ENCODE peak calls at places on chromosomes 7 and 10, in five cellular contexts. One of them, this sample, is unnamed.
A peak's percentile ranks its signal among the peaks of the same experiment; 100 is the strongest.

GRCh38 chr10:79449181-79450146 is 4.0 kb upstream of the ZCCHC24 start:
- DNase-seq in neuronal stem cell: no peak
- DNase-seq in mesenchymal stem cell: no peak
- DNase-seq in mesendoderm: peak; percentile 42
- DNase-seq in IMR-90: no peak
- DNase-seq in this sample: no peak

GRCh38 chr10:89861584-89862287 is 160.3 kb downstream of the KIF20B start:
- DNase-seq in IMR-90: peak; percentile 42
- DNase-seq in mesendoderm: peak; percentile 18
- DNase-seq in mesenchymal stem cell: peak; percentile 83
- DNase-seq in neuronal stem cell: no peak
- DNase-seq in this sample: peak; percentile 30

GRCh38 chr10:114879541-114880158 is 58.1 kb downstream of the FHIP2A start:
- DNase-seq in IMR-90: peak; percentile 16
- DNase-seq in neuronal stem cell: peak; percentile 31
- DNase-seq in mesenchymal stem cell: peak; percentile 27
- DNase-seq in mesendoderm: peak; percentile 80
- DNase-seq in this sample: peak; percentile 10

GRCh38 chr10:114010316-114010715 is 33.4 kb upstream of the ADRB1 start:
- DNase-seq in mesenchymal stem cell: no peak
- DNase-seq in IMR-90: no peak
- DNase-seq in mesendoderm: no peak
- DNase-seq in neuronal stem cell: no peak
- DNase-seq in this sample: peak; percentile 89

GRCh38 chr7:1892011-1892965 is 222.2 kb downstream of the ELFN1 start:
- DNase-seq in mesendoderm: no peak
- DNase-seq in mesenchymal stem cell: no peak
- DNase-seq in neuronal stem cell: no peak
- DNase-seq in IMR-90: no peak
- DNase-seq in this sample: peak; percentile 87

GRCh38 chr7:7099584-7100014 is 82.7 kb upstream of the C1GALT1 start:
- DNase-seq in mesenchymal stem cell: peak; percentile 95
- DNase-seq in neuronal stem cell: peak; percentile 88
- DNase-seq in mesendoderm: peak; percentile 100
- DNase-seq in IMR-90: peak; percentile 83
- DNase-seq in this sample: peak; percentile 97

GRCh38 chr7:23332881-23333612 is 33.9 kb downstream of the MALSU1 start:
- DNase-seq in mesendoderm: no peak
- DNase-seq in IMR-90: peak; percentile 65
- DNase-seq in neuronal stem cell: no peak
- DNase-seq in mesenchymal stem cell: peak; percentile 72
- DNase-seq in this sample: no peak

GRCh38 chr7:26201261-26202018 is at the start of gene CBX3:
- DNase-seq in neuronal stem cell: peak; percentile 94
- DNase-seq in mesenchymal stem cell: peak; percentile 92
- DNase-seq in mesendoderm: peak; percentile 98
- DNase-seq in IMR-90: peak; percentile 70
- DNase-seq in this sample: peak; percentile 85

GRCh38 chr7:114620208-114620607 is 205.6 kb downstream of the FOXP2 start:
- DNase-seq in mesenchymal stem cell: no peak
- DNase-seq in IMR-90: no peak
- DNase-seq in neuronal stem cell: no peak
- DNase-seq in mesendoderm: peak; percentile 32
- DNase-seq in this sample: no peak

GRCh38 chr7:19113855-19114590 is 3.4 kb downstream of the TWIST1 start:
- DNase-seq in IMR-90: peak; percentile 66
- DNase-seq in mesenchymal stem cell: peak; percentile 32
- DNase-seq in neuronal stem cell: no peak
- DNase-seq in mesendoderm: no peak
- DNase-seq in this sample: no peak

DNA sequence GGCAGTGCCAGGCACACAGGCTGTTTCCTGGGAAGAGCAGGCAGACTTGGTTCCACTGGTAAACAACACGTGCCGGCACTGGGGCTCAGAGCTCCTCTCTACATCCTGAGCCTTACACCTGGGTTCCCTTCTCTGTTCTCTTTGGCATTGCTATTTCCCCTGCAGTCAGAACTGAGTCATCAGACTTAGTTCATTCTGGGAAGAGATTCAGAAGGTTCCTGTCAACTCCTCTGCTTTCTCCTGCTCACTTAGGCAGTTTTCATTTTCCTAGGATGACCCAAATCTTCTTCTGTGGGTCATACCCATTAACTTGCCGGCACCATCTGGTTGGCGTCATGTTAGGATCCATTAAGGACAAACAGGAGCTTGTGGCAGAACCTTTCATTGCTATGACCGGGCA is 33.4 kb upstream of the LRRC18 start:
- DNase-seq in mesenchymal stem cell: no peak
- DNase-seq in IMR-90: peak; percentile 3
- DNase-seq in mesendoderm: no peak
- DNase-seq in neuronal stem cell: no peak
- DNase-seq in this sample: no peak
- H3K4me3 ChIP-seq in mesenchymal stem cell: no peak overlapping the region
- H3K4me3 ChIP-seq in IMR-90: no peak overlapping the region
- H3K4me3 ChIP-seq in mesendoderm: no peak overlapping the region
- H3K4me3 ChIP-seq in neuronal stem cell: no peak overlapping the region
- H3K4me3 ChIP-seq in this sample: no peak overlapping the region

GRCh38 chr7:133039614-133040013 is 42.3 kb downstream of the CHCHD3 start:
- DNase-seq in neuronal stem cell: no peak
- DNase-seq in mesenchymal stem cell: no peak
- DNase-seq in mesendoderm: no peak
- DNase-seq in IMR-90: no peak
- DNase-seq in this sample: no peak
- H2AK5ac ChIP-seq in neuronal stem cell: no peak overlapping the region
- H2AK5ac ChIP-seq in mesenchymal stem cell: no peak overlapping the region
- H2AK5ac ChIP-seq in mesendoderm: no peak overlapping the region
- H2AK5ac ChIP-seq in IMR-90: no peak overlapping the region
- H2AK5ac ChIP-seq in this sample: no peak overlapping the region

DNA sequence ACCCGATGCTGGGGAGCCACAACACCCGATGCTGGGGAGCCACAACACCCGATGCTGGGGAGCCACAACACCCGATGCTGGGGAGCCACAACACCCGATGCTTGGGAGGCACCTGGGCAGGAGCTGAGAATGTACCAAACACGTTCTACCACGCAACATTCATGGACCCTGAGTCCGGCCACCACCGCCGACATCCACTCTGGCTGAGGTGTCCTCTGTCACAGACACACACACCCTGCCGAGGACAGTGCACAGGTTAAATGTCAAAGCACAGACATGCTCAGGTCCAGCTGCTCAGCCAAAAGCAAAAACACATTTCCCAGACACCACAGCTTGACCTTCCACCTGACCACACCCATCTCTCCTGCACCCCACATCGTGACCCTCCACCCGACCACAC is 148.4 kb downstream of the DIP2C start:
- DNase-seq in neuronal stem cell: no peak
- DNase-seq in IMR-90: no peak
- DNase-seq in mesendoderm: no peak
- DNase-seq in mesenchymal stem cell: no peak
- DNase-seq in this sample: no peak
- H3K4me3 ChIP-seq in neuronal stem cell: no peak overlapping the region
- H3K4me3 ChIP-seq in IMR-90: no peak overlapping the region
- H3K4me3 ChIP-seq in mesendoderm: no peak overlapping the region
- H3K4me3 ChIP-seq in mesenchymal stem cell: no peak overlapping the region
- H3K4me3 ChIP-seq in this sample: no peak overlapping the region

DNA sequence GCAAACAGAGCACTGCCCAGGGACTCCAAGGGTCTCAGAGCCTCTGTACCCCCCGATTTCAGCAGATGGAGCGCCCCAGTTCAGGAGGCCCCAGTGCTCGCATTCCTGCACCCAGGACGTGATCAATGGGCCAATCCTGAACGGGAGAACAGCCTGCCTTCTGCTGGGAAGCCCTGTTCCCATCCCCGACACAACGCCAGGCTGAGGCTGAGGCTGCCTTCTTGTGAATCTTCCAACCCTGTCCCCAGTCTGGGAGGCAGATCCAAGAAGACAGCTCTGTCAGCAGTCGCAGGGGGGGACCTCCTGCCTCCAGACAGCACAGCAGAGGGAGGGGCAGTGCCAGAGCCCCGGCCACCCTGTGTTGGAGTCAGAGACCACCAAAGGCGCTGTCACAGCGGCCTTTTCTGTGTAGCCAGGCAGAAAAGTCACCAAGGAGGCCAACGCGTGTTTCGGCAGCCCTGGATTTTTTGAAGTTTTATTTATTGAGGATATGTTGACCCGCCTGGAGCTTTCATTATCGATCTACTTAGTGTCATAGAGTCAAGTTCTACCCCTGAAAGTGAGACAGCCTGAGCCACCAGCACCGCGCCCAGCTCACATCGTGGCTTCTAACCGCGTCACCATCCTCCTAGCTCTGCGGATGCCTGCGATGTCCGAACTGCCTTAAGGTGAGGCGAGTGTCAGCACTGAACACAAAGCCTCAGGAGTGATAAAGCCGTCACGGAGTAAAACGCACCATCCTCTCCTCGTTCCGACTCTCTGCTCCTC is 86.1 kb downstream of the PTPRN2 start:
- DNase-seq in IMR-90: no peak
- DNase-seq in neuronal stem cell: no peak
- DNase-seq in mesendoderm: no peak
- DNase-seq in mesenchymal stem cell: no peak
- DNase-seq in this sample: no peak
- H2AK5ac ChIP-seq in IMR-90: no peak overlapping the region
- H2AK5ac ChIP-seq in neuronal stem cell: peak overlapping the region; percentile 64
- H2AK5ac ChIP-seq in mesendoderm: no peak overlapping the region
- H2AK5ac ChIP-seq in mesenchymal stem cell: no peak overlapping the region
- H2AK5ac ChIP-seq in this sample: no peak overlapping the region

GRCh38 chr7:43438897-43439479 is 143.9 kb upstream of the STK17A start:
- DNase-seq in mesendoderm: no peak
- DNase-seq in neuronal stem cell: no peak
- DNase-seq in mesenchymal stem cell: no peak
- DNase-seq in IMR-90: no peak
- DNase-seq in this sample: no peak

GRCh38 chr7:43443380-43443779 is 139.5 kb upstream of the STK17A start:
- DNase-seq in IMR-90: peak; percentile 6
- DNase-seq in mesenchymal stem cell: peak; percentile 19
- DNase-seq in mesendoderm: no peak
- DNase-seq in neuronal stem cell: no peak
- DNase-seq in this sample: no peak

GRCh38 chr7:43441217-43441616 is 141.7 kb upstream of the STK17A start:
- DNase-seq in mesendoderm: no peak
- DNase-seq in mesenchymal stem cell: no peak
- DNase-seq in neuronal stem cell: no peak
- DNase-seq in IMR-90: no peak
- DNase-seq in this sample: no peak

GRCh38 chr7:43444711-43445578 is 138.0 kb upstream of the STK17A start:
- DNase-seq in IMR-90: no peak
- DNase-seq in mesenchymal stem cell: no peak
- DNase-seq in mesendoderm: no peak
- DNase-seq in neuronal stem cell: no peak
- DNase-seq in this sample: peak; percentile 9

DNA sequence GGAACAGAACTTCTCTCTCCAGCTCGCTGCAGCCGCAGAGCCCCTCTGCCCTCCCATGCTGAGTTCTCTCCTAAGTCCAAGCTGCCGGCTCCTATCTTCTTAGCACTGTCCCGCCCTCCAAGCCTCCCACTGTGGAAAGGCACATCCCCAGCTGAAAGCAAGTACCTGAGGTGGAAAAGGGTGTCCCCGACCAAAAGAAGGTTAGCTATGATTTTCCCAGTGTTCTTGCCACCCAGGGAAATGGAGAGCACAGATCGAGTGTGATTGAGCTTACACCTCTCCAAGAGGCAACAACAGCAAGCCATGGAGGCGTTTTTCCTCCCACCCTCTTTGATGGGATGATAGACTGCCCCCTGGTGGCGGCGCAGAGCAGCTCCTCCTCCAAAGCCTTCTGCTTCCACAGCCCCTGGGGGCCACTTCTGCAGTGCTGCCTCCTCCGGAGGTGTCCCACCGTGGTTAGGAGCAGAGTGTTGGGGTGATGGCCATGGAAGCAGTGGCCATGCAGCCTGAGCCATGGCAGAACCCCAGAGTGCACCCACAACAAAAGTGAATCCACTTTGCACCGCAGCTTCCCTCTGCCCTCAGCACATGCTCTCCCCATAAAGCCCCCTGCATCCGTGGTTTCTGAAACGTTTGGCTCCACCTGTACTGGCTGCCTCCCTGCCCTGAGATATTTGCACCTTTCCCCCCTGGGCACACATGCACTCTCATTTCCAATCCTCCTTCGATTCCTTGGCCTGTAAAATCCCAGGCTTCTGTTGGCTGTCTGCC is 143.1 kb upstream of the STK17A start:
- DNase-seq in IMR-90: peak; percentile 47
- DNase-seq in neuronal stem cell: peak; percentile 44
- DNase-seq in mesendoderm: peak; percentile 89
- DNase-seq in mesenchymal stem cell: peak; percentile 60
- DNase-seq in this sample: peak; percentile 30
- H3K4me3 ChIP-seq in IMR-90: no peak overlapping the region
- H3K4me3 ChIP-seq in neuronal stem cell: no peak overlapping the region
- H3K4me3 ChIP-seq in mesendoderm: no peak overlapping the region
- H3K4me3 ChIP-seq in mesenchymal stem cell: no peak overlapping the region
- H3K4me3 ChIP-seq in this sample: no peak overlapping the region

GRCh38 chr10:6348091-6348862 is 145.5 kb downstream of the PFKFB3 start:
- DNase-seq in neuronal stem cell: no peak
- DNase-seq in mesendoderm: peak; percentile 37
- DNase-seq in IMR-90: no peak
- DNase-seq in mesenchymal stem cell: no peak
- DNase-seq in this sample: peak; percentile 19
- H2AK5ac ChIP-seq in neuronal stem cell: no peak overlapping the region
- H2AK5ac ChIP-seq in mesendoderm: no peak overlapping the region
- H2AK5ac ChIP-seq in IMR-90: no peak overlapping the region
- H2AK5ac ChIP-seq in mesenchymal stem cell: no peak overlapping the region
- H2AK5ac ChIP-seq in this sample: no peak overlapping the region

DNA sequence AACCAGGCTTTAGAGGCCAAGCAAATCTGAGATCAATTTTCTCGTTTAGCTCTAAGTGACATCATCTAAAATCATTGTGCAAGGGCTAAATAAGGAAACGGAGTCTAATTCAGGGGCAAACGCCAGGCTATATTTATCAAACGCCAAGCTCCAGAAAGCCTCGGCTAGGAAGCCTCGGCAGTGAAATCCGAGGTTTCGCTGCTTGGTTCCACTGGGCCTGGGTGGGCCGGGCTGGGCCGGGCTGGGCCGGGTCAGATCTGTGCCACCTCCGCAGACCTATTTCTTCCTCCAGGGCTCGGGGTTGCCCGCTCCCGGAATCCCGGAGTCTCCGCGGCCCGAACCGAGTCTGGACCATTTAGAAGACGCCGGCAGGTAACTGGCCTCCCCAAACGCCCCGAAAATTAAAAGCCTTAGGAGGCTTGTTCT is 459 bp upstream of the FEZF1 start:
- DNase-seq in mesendoderm: no peak
- DNase-seq in neuronal stem cell: no peak
- DNase-seq in mesenchymal stem cell: peak; percentile 36
- DNase-seq in IMR-90: no peak
- DNase-seq in this sample: no peak
- H3K4me3 ChIP-seq in mesendoderm: no peak overlapping the region
- H3K4me3 ChIP-seq in neuronal stem cell: peak overlapping the region; percentile 8
- H3K4me3 ChIP-seq in mesenchymal stem cell: no peak overlapping the region
- H3K4me3 ChIP-seq in IMR-90: no peak overlapping the region
- H3K4me3 ChIP-seq in this sample: no peak overlapping the region

GRCh38 chr7:150429699-150430098 is 20.7 kb upstream of the GIMAP8 start:
- DNase-seq in mesenchymal stem cell: no peak
- DNase-seq in neuronal stem cell: no peak
- DNase-seq in mesendoderm: no peak
- DNase-seq in IMR-90: no peak
- DNase-seq in this sample: no peak
- H2AK5ac ChIP-seq in mesenchymal stem cell: no peak overlapping the region
- H2AK5ac ChIP-seq in neuronal stem cell: peak overlapping the region; percentile 15
- H2AK5ac ChIP-seq in mesendoderm: no peak overlapping the region
- H2AK5ac ChIP-seq in IMR-90: peak overlapping the region; percentile 30
- H2AK5ac ChIP-seq in this sample: no peak overlapping the region